ENCODE peak calls at places on chromosome 1, in seven cellular contexts. D, P, K, F, E, R and T are unnamed samples.
A peak's percentile ranks its signal among the peaks of the same experiment; 100 is the strongest.

GRCh38 chr1:52444465-52444864 is 40.1 kb downstream of the PRPF38A start:
- DNase-seq in D (no peak), P (no peak), K (no peak), F (no peak), E (no peak), R (no peak), T (peak; percentile 29)

GRCh38 chr1:217021400-217021799 is 298.2 kb upstream of the ESRRG start:
- DNase-seq in D (no peak), P (no peak), K (no peak), F (no peak), E (no peak), R (no peak), T (no peak)

GRCh38 chr1:185699874-185700273 is 34.3 kb upstream of the HMCN1 start:
- DNase-seq in D (no peak), P (peak; percentile 66), K (no peak), F (no peak), E (no peak), R (no peak), T (no peak)

GRCh38 chr1:213370523-213370922 is 319.5 kb downstream of the RPS6KC1 start:
- DNase-seq in D (no peak), P (no peak), K (no peak), F (no peak), E (no peak), R (no peak), T (no peak)

GRCh38 chr1:34867421-34867820 is 7.9 kb upstream of the SMIM12 start:
- DNase-seq in D (no peak), P (no peak), K (peak; percentile 60), F (no peak), E (no peak), R (no peak), T (no peak)

GRCh38 chr1:97252076-97252475 is 530.5 kb downstream of the PTBP2 start:
- DNase-seq in D (no peak), P (no peak), K (peak; percentile 42), F (peak; percentile 21), E (no peak), R (peak; percentile 81), T (no peak)

GRCh38 chr1:119467857-119468666 is 38.9 kb upstream of the HSD3B1 start:
- DNase-seq in D (no peak), P (no peak), K (no peak), F (no peak), E (no peak), R (no peak), T (no peak)

GRCh38 chr1:55617416-55617980 is 402.3 kb upstream of the USP24 start:
- DNase-seq in D (no peak), P (no peak), K (no peak), F (no peak), E (no peak), R (no peak), T (no peak)

GRCh38 chr1:162475539-162476185 is 22.0 kb upstream of the UHMK1 start:
- DNase-seq in D (no peak), P (peak; percentile 78), K (no peak), F (no peak), E (peak; percentile 22), R (no peak), T (peak; percentile 23)

GRCh38 chr1:180117764-180118116 is 36.9 kb upstream of the QSOX1 start:
- DNase-seq in D (no peak), P (no peak), K (no peak), F (no peak), E (no peak), R (peak; percentile 85), T (no peak)

GRCh38 chr1:175887521-175887920 is 144.1 kb upstream of the TNR start:
- DNase-seq in D (no peak), P (peak; percentile 58), K (no peak), F (no peak), E (peak; percentile 25), R (no peak), T (no peak)

GRCh38 chr1:67748147-67748546 is 63.1 kb downstream of the GADD45A start:
- DNase-seq in D (no peak), P (no peak), K (no peak), F (no peak), E (no peak), R (no peak), T (no peak)

GRCh38 chr1:200980873-200981272 is 42.6 kb downstream of the KIF21B start:
- DNase-seq in D (no peak), P (no peak), K (no peak), F (no peak), E (no peak), R (no peak), T (no peak)

GRCh38 chr1:29630756-29631155 is 394.4 kb downstream of the PTPRU start:
- DNase-seq in D (no peak), P (no peak), K (no peak), F (no peak), E (no peak), R (peak; percentile 8), T (no peak)

GRCh38 chr1:48873944-48874343 is 97.3 kb upstream of the BEND5 start:
- DNase-seq in D (no peak), P (peak; percentile 46), K (no peak), F (no peak), E (peak; percentile 46), R (no peak), T (no peak)

GRCh38 chr1:176541663-176542062 is 78.7 kb downstream of the PAPPA2 start:
- DNase-seq in D (no peak), P (no peak), K (no peak), F (no peak), E (no peak), R (no peak), T (no peak)

GRCh38 chr1:21344750-21345443 is 54.6 kb upstream of the ECE1 start:
- DNase-seq in D (no peak), P (peak; percentile 45), K (peak; percentile 56), F (peak; percentile 45), E (peak; percentile 48), R (no peak), T (no peak)

GRCh38 chr1:236148471-236148847 is 6.1 kb downstream of the GPR137B start:
- DNase-seq in D (no peak), P (no peak), K (no peak), F (no peak), E (no peak), R (peak; percentile 43), T (no peak)

GRCh38 chr1:15188678-15189077 is 35.1 kb downstream of the TMEM51 start:
- DNase-seq in D (no peak), P (no peak), K (no peak), F (no peak), E (no peak), R (peak; percentile 61), T (no peak)
- H3K4me1 ChIP-seq in D (peaks cover 56% of the 10 kb centered on the region), P (peaks cover 27% of the 10 kb centered on the region), K (no peaks in the 10 kb centered on the region), F (peaks cover 45% of the 10 kb centered on the region), E (peaks cover 20% of the 10 kb centered on the region), R (peaks cover 33% of the 10 kb centered on the region), T (no peaks in the 10 kb centered on the region)

DNA sequence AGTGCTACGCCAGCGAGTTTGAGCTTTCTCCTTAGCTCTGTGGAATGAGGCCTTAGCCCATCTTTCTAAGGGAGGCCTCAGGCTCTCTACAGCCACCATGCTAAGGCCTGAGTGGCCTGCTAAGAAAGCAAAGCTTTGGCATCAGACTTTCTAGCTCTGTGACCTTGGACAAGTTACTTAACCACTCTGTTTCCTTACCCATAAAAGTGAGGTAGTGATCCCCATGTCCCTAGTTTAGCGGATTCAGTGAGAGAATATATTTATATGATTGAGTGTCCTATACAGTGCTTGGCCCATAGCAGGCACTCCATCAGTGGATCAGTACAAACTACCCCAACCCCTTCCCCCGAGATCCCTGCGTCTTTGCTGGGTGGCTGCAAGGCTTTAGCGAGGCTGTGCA is 4.0 kb downstream of the POGK start:
- DNase-seq in D (no peak), P (no peak), K (no peak), F (no peak), E (no peak), R (no peak), T (no peak)
- H3K4me1 ChIP-seq in D (peaks cover 53% of the 10 kb centered on the region), P (peaks cover 12% of the 10 kb centered on the region), K (peaks cover 6% of the 10 kb centered on the region), F (peaks cover 26% of the 10 kb centered on the region), E (peaks cover 16% of the 10 kb centered on the region), R (peaks cover 9% of the 10 kb centered on the region), T (peaks cover 10% of the 10 kb centered on the region)

GRCh38 chr1:101129975-101130374 is 104.4 kb upstream of the DPH5 start:
- DNase-seq in D (no peak), P (no peak), K (no peak), F (no peak), E (no peak), R (no peak), T (no peak)

GRCh38 chr1:101130673-101131072 is 105.1 kb upstream of the DPH5 start:
- DNase-seq in D (no peak), P (no peak), K (no peak), F (no peak), E (no peak), R (peak; percentile 40), T (no peak)

GRCh38 chr1:101128211-101128727 is 102.7 kb upstream of the DPH5 start:
- DNase-seq in D (no peak), P (peak; percentile 43), K (no peak), F (no peak), E (no peak), R (no peak), T (no peak)

GRCh38 chr1:101131239-101131924 is 105.4 kb upstream of the S1PR1 start:
- DNase-seq in D (no peak), P (no peak), K (no peak), F (no peak), E (no peak), R (no peak), T (no peak)

DNA sequence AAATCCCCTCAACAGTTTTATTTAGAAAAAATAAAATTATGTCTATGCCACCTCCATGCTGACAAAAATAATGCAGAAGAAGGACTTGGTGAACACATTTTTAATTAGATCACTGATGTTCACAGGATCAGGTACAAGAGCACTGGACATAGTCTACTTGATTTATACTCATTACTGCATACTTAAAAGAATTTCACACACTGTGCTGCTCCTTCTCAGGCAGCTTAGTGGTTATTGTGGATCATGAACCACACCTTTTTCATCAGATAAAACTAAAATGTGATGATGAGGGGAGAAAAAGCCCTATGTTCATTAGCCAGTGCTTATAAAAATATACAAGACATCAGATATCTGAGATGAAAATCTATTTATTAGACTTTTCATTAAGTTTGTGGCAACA is 103.3 kb upstream of the DPH5 start:
- DNase-seq in D (no peak), P (no peak), K (no peak), F (no peak), E (no peak), R (no peak), T (no peak)
- H3K4me1 ChIP-seq in D (no peaks in the 10 kb centered on the region), P (peaks cover 12% of the 10 kb centered on the region), K (no peaks in the 10 kb centered on the region), F (no peaks in the 10 kb centered on the region), E (peaks cover 7% of the 10 kb centered on the region), R (no peaks in the 10 kb centered on the region), T (peaks cover 6% of the 10 kb centered on the region)

GRCh38 chr1:205449750-205450443 is 5.9 kb downstream of the BLACAT1 start:
- DNase-seq in D (peak; percentile 72), P (peak; percentile 82), K (no peak), F (peak; percentile 73), E (peak; percentile 75), R (peak; percentile 36), T (peak; percentile 69)
- H3K4me1 ChIP-seq in D (peaks cover 15% of the 10 kb centered on the region), P (peaks cover 85% of the 10 kb centered on the region), K (no peaks in the 10 kb centered on the region), F (no peaks in the 10 kb centered on the region), E (peaks cover 92% of the 10 kb centered on the region), R (no peaks in the 10 kb centered on the region), T (peaks cover 68% of the 10 kb centered on the region)

GRCh38 chr1:20307026-20307425 is 16.4 kb downstream of the VWA5B1 start:
- DNase-seq in D (no peak), P (no peak), K (no peak), F (no peak), E (no peak), R (no peak), T (no peak)
- H3K4me1 ChIP-seq in D (no peaks in the 10 kb centered on the region), P (no peaks in the 10 kb centered on the region), K (no peaks in the 10 kb centered on the region), F (no peaks in the 10 kb centered on the region), E (no peaks in the 10 kb centered on the region), R (no peaks in the 10 kb centered on the region), T (no peaks in the 10 kb centered on the region)

GRCh38 chr1:33383974-33384767 is 46.7 kb downstream of the PHC2 start:
- DNase-seq in D (no peak), P (no peak), K (no peak), F (no peak), E (no peak), R (peak; percentile 86), T (peak; percentile 73)
- H3K4me1 ChIP-seq in D (peaks cover 34% of the 10 kb centered on the region), P (peaks cover 11% of the 10 kb centered on the region), K (no peaks in the 10 kb centered on the region), F (no peaks in the 10 kb centered on the region), E (peaks cover 9% of the 10 kb centered on the region), R (peaks cover 47% of the 10 kb centered on the region), T (peaks cover 23% of the 10 kb centered on the region)